ENCODE peak calls at places on chromosomes 2 and 18, in eight cellular contexts. D is fibroblast of mammary gland; F is HAP-1; C is caudate nucleus; E is ovary; Q is frontal cortex; Z is epithelial cell of proximal tubule; N is stimulated activated CD8-positive, alpha-beta memory T cell treated with anti-CD3 and anti-CD28 coated beads, Interleukin-7, amount 100 ng/mL, for 1 hour. A is an unnamed sample.

GRCh38 chr2:212197776-212198175 is 340.8 kb downstream of the ERBB4 start:
- DNase-seq in D (no peak), F (no peak), C (no peak), E (no peak), Q (no peak), Z (no peak), N (no peak), A (no peak)

GRCh38 chr2:150327546-150328495 is 159.6 kb downstream of the RND3 start:
- DNase-seq in D (no peak), F (peak), C (no peak), E (no peak), Q (no peak), Z (no peak), N (no peak), A (no peak)

GRCh38 chr18:45221363-45221762 is 393.9 kb upstream of the SLC14A2 start:
- DNase-seq in D (peak), F (no peak), C (no peak), E (no peak), Q (no peak), Z (no peak), N (no peak), A (no peak)

GRCh38 chr2:171610824-171611223 is 76.4 kb upstream of the DYNC1I2 start:
- DNase-seq in D (no peak), F (no peak), C (no peak), E (no peak), Q (no peak), Z (no peak), N (no peak), A (no peak)

GRCh38 chr2:202375006-202375610 is 1.0 kb upstream of the BMPR2 start:
- DNase-seq in D (peak), F (no peak), C (no peak), E (peak), Q (peak), Z (no peak), N (no peak), A (peak)

GRCh38 chr2:101559576-101559975 is 84.7 kb upstream of the RFX8 start:
- DNase-seq in D (no peak), F (no peak), C (no peak), E (peak), Q (no peak), Z (no peak), N (no peak), A (no peak)

GRCh38 chr2:188721784-188722183 is 252.4 kb upstream of the COL3A1 start:
- DNase-seq in D (no peak), F (no peak), C (no peak), E (no peak), Q (no peak), Z (no peak), N (no peak), A (no peak)

GRCh38 chr18:7592305-7593071 is 25.4 kb downstream of the PTPRM start:
- DNase-seq in D (no peak), F (no peak), C (no peak), E (no peak), Q (no peak), Z (no peak), N (no peak), A (no peak)

GRCh38 chr2:65070856-65071255 is 14.6 kb downstream of the CEP68 start:
- DNase-seq in D (no peak), F (no peak), C (no peak), E (peak), Q (no peak), Z (no peak), N (no peak), A (no peak)

GRCh38 chr2:49069829-49070228 is 84.5 kb downstream of the FSHR start:
- DNase-seq in D (no peak), F (no peak), C (no peak), E (no peak), Q (no peak), Z (peak), N (no peak), A (no peak)

GRCh38 chr2:33788044-33788443 is 188.9 kb upstream of the FAM98A start:
- DNase-seq in D (peak), F (no peak), C (no peak), E (no peak), Q (no peak), Z (peak), N (no peak), A (no peak)

GRCh38 chr18:47595816-47596501 is 334.5 kb downstream of the SMAD2 start:
- DNase-seq in D (peak), F (peak), C (no peak), E (no peak), Q (no peak), Z (no peak), N (no peak), A (no peak)

GRCh38 chr2:113784823-113785744 is 28.6 kb upstream of the SLC35F5 start:
- DNase-seq in D (no peak), F (no peak), C (no peak), E (no peak), Q (no peak), Z (no peak), N (no peak), A (no peak)

GRCh38 chr18:46542545-46542944 is 114.5 kb downstream of the LOXHD1 start:
- DNase-seq in D (peak), F (peak), C (no peak), E (no peak), Q (no peak), Z (no peak), N (no peak), A (no peak)

GRCh38 chr18:39344487-39344886 is 1778.9 kb upstream of the CELF4 start:
- DNase-seq in D (no peak), F (no peak), C (no peak), E (no peak), Q (no peak), Z (no peak), N (no peak), A (no peak)

GRCh38 chr2:226079677-226080076 is 680.2 kb downstream of the NYAP2 start:
- DNase-seq in D (peak), F (no peak), C (no peak), E (no peak), Q (no peak), Z (peak), N (no peak), A (no peak)

GRCh38 chr2:239397856-239398470 is 2.9 kb downstream of the HDAC4 start:
- DNase-seq in D (no peak), F (peak), C (no peak), E (no peak), Q (no peak), Z (no peak), N (no peak), A (no peak)

GRCh38 chr2:108923736-108924443 is 65.1 kb downstream of the EDAR start:
- DNase-seq in D (no peak), F (no peak), C (no peak), E (no peak), Q (no peak), Z (no peak), N (no peak), A (no peak)

GRCh38 chr2:189086710-189087109 is 92.9 kb downstream of the COL5A2 start:
- DNase-seq in D (peak), F (no peak), C (no peak), E (no peak), Q (no peak), Z (no peak), N (no peak), A (no peak)

GRCh38 chr18:51687845-51688585 is 490.5 kb upstream of the MEX3C start:
- DNase-seq in D (no peak), F (no peak), C (no peak), E (no peak), Q (no peak), Z (no peak), N (no peak), A (no peak)

GRCh38 chr2:45024600-45025291 is 15.5 kb upstream of the SIX2 start:
- DNase-seq in D (peak), F (peak), C (no peak), E (no peak), Q (no peak), Z (peak), N (no peak), A (no peak)

GRCh38 chr2:27378096-27378808 is 2.3 kb downstream of the ZNF513 start:
- DNase-seq in D (peak), F (no peak), C (no peak), E (no peak), Q (no peak), Z (no peak), N (no peak), A (no peak)

GRCh38 chr2:53515435-53516332 is 251.9 kb upstream of the CHAC2 start:
- DNase-seq in D (peak), F (no peak), C (no peak), E (no peak), Q (no peak), Z (no peak), N (no peak), A (no peak)

GRCh38 chr2:107137711-107138110 is 251.7 kb upstream of the ST6GAL2 start:
- DNase-seq in D (no peak), F (no peak), C (no peak), E (no peak), Q (no peak), Z (no peak), N (no peak), A (no peak)

GRCh38 chr2:218880749-218881594 is at the start of gene WNT10A:
- DNase-seq in D (no peak), F (no peak), C (no peak), E (no peak), Q (peak), Z (no peak), N (no peak), A (no peak)

GRCh38 chr18:62877448-62878221 is 162.3 kb downstream of the PHLPP1 start:
- DNase-seq in D (peak), F (peak), C (no peak), E (no peak), Q (no peak), Z (peak), N (no peak), A (no peak)

GRCh38 chr18:71233177-71233576 is 944.3 kb downstream of the SOCS6 start:
- DNase-seq in D (no peak), F (no peak), C (no peak), E (no peak), Q (no peak), Z (no peak), N (no peak), A (no peak)

GRCh38 chr2:71511776-71512175 is 58.4 kb downstream of the DYSF start:
- DNase-seq in D (no peak), F (no peak), C (no peak), E (no peak), Q (no peak), Z (no peak), N (no peak), A (no peak)

GRCh38 chr2:235116885-235117492 is 165.2 kb downstream of the SH3BP4 start:
- DNase-seq in D (peak), F (no peak), C (no peak), E (no peak), Q (peak), Z (no peak), N (no peak), A (peak)

A was measured in NCI-H526 treated with DMSO at 0.1 percent for 48 hours.